ENCODE peak calls at places on chromosomes 5 and 9, in four cellular contexts. N is A549, Z is H1, A is K562. U is an unnamed sample.

GRCh38 chr5:32734822-32735378 is 23.8 kb downstream of the NPR3 start:
- DNase-seq in N (no peak), Z (no peak), A (no peak), U (no peak)

GRCh38 chr5:77239126-77239741 is 28.8 kb downstream of the PDE8B start:
- DNase-seq in N (peak; percentile 41), Z (no peak), A (no peak), U (peak; percentile 12)

GRCh38 chr5:60668715-60669304 is 31.2 kb downstream of the DEPDC1B start:
- DNase-seq in N (peak; percentile 43), Z (no peak), A (no peak), U (peak; percentile 33)

GRCh38 chr5:147966829-147967228 is 60.5 kb upstream of the C5orf46 start:
- DNase-seq in N (no peak), Z (no peak), A (no peak), U (no peak)

GRCh38 chr5:22023784-22024183 is 829.4 kb downstream of the CDH12 start:
- DNase-seq in N (no peak), Z (no peak), A (no peak), U (no peak)

GRCh38 chr5:159508344-159508743 is 178.1 kb upstream of the IL12B start:
- DNase-seq in N (no peak), Z (no peak), A (no peak), U (no peak)

GRCh38 chr5:45697211-45697610 is 1.0 kb upstream of the HCN1 start:
- DNase-seq in N (no peak), Z (no peak), A (no peak), U (no peak)

GRCh38 chr5:150001660-150002493 is 1.3 kb downstream of the HMGXB3 start:
- DNase-seq in N (peak; percentile 76), Z (no peak), A (peak; percentile 72), U (peak; percentile 77)

GRCh38 chr5:169071-169727 is 22.1 kb upstream of the LRRC14B start:
- DNase-seq in N (no peak), Z (no peak), A (no peak), U (no peak)

GRCh38 chr5:1963358-1963757 is 80.6 kb upstream of the IRX4 start:
- DNase-seq in N (no peak), Z (no peak), A (no peak), U (no peak)

GRCh38 chr9:78383130-78383529 is 86.2 kb downstream of the PSAT1 start:
- DNase-seq in N (peak; percentile 7), Z (no peak), A (peak; percentile 9), U (no peak)

GRCh38 chr5:149549461-149550266 is 1.6 kb downstream of the CSNK1A1 start:
- DNase-seq in N (peak; percentile 55), Z (no peak), A (peak; percentile 46), U (peak; percentile 86)

GRCh38 chr5:128271859-128272446 is 188.4 kb downstream of the SLC12A2 start:
- DNase-seq in N (peak; percentile 58), Z (no peak), A (peak; percentile 6), U (no peak)

GRCh38 chr9:136143215-136144001 is 24.7 kb upstream of the TMEM250 start:
- DNase-seq in N (peak; percentile 60), Z (no peak), A (peak; percentile 68), U (peak; percentile 31)

GRCh38 chr5:168357881-168358280 is 66.4 kb downstream of the WWC1 start:
- DNase-seq in N (no peak), Z (no peak), A (no peak), U (no peak)

GRCh38 chr9:89879276-89879675 is 274.5 kb downstream of the GADD45G start:
- DNase-seq in N (no peak), Z (no peak), A (no peak), U (no peak)

GRCh38 chr9:18379073-18379811 is 94.7 kb upstream of the ADAMTSL1 start:
- DNase-seq in N (peak; percentile 48), Z (peak; percentile 25), A (no peak), U (no peak)

GRCh38 chr9:114418053-114418452 is 30.3 kb upstream of the AKNA start:
- DNase-seq in N (no peak), Z (no peak), A (no peak), U (no peak)

GRCh38 chr9:81776390-81776789 is 87.0 kb upstream of the TLE1 start:
- DNase-seq in N (no peak), Z (no peak), A (no peak), U (no peak)

GRCh38 chr5:2861605-2862004 is 110.1 kb upstream of the IRX2 start:
- DNase-seq in N (no peak), Z (no peak), A (no peak), U (no peak)

GRCh38 chr5:71807909-71808308 is 88.8 kb downstream of the CARTPT start:
- DNase-seq in N (no peak), Z (no peak), A (no peak), U (no peak)

GRCh38 chr9:86098793-86099694 is at the start of gene GOLM1:
- DNase-seq in N (peak; percentile 63), Z (no peak), A (peak; percentile 32), U (no peak)

GRCh38 chr5:59845733-59846132 is 47.8 kb downstream of the PDE4D start:
- DNase-seq in N (no peak), Z (no peak), A (no peak), U (no peak)

GRCh38 chr9:2132484-2133082 is 117.4 kb downstream of the SMARCA2 start:
- DNase-seq in N (peak; percentile 27), Z (no peak), A (no peak), U (no peak)

GRCh38 chr5:72121753-72122445 is 14.6 kb downstream of the MAP1B start:
- DNase-seq in N (no peak), Z (no peak), A (no peak), U (no peak)

GRCh38 chr9:117768740-117769400 is 64.7 kb downstream of the TLR4 start:
- DNase-seq in N (no peak), Z (no peak), A (no peak), U (no peak)

GRCh38 chr9:1995084-1995483 is 20.1 kb upstream of the SMARCA2 start:
- DNase-seq in N (no peak), Z (no peak), A (no peak), U (no peak)

GRCh38 chr9:16950051-16950450 is 79.6 kb upstream of the BNC2 start:
- DNase-seq in N (no peak), Z (no peak), A (no peak), U (no peak)

GRCh38 chr5:133831506-133832224 is 136.8 kb downstream of the C5orf15 start:
- DNase-seq in N (no peak), Z (no peak), A (no peak), U (no peak)

GRCh38 chr5:6395621-6396020 is 17.3 kb upstream of the MED10 start:
- DNase-seq in N (no peak), Z (no peak), A (no peak), U (no peak)

GRCh38 chr5:179827684-179828083 is 7.0 kb downstream of the SQSTM1 start:
- DNase-seq in N (no peak), Z (no peak), A (no peak), U (no peak)

GRCh38 chr9:132588501-132589147 is 6.2 kb downstream of the BARHL1 start:
- DNase-seq in N (no peak), Z (no peak), A (no peak), U (no peak)

GRCh38 chr5:160174780-160175437 is 54.4 kb upstream of the FABP6 start:
- DNase-seq in N (no peak), Z (no peak), A (no peak), U (no peak)

DNA sequence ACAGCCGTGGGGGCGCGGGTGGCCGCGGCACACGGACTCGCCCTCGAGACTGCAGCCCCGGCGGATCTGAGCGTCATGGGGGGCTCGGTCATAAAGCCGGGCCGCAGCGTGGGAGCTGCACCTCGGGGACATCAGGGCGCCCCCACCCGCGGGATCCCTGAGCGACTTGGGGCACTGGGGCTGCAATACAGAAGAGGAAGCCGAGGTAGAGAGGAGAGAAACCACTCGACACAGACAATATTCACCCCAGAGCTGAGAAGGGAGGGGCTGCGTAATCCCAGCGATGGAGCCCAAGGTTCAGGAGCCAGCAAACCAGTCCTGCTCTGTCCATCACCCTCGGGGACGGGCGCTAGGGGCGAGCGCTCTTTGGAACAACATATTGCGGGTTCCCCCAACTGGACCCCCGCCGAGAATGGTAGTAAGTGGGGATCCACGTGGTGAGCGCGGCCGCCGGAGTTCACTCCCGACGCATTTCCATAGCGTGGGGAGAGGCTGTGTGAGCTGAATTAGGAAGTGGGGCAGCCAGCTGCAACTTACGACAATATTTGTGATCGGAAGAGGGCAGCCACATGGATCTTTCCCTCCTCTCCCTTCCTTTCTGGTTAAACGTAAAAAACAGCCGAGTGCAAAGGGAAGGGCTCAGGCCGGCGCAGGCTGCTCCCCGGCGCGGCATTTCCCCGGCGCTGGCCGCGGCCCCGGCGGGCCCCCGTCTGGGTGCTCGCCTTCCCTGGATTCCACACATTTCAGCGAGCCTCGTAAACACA is 9.9 kb downstream of the PTCH1 start:
- DNase-seq in N (peak; percentile 65), Z (no peak), A (peak; percentile 24), U (peak; percentile 47)
- TF ChIP-seq RNF2 in N (no peak), Z (peak; percentile 19), A (no peak), U (no peak)

GRCh38 chr9:596701-597100 is 244.8 kb upstream of the DMRT1 start:
- DNase-seq in N (no peak), Z (no peak), A (no peak), U (no peak)
- TF ChIP-seq RNF2 in N (no peak), Z (no peak), A (no peak), U (no peak)

DNA sequence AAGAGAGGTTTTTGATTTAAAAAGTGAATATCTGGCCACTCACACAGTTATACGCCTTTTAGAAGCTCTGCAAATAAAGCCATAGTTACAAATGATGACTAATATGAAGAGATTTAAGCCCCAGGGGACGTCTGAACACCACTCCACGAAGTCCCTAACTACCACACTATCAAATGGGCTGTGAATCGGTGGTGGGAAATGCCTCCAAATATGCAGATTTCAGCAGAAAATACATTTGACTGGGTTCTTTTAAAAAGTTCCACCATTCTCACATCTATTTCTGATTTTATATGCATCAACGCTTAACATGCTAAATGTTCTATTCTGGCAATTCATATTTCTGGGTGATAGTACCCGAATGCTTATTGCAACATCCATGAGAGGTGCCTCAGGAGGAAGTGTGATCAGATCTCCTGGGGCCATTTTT is 22.5 kb downstream of the TICAM2 start:
- DNase-seq in N (no peak), Z (no peak), A (no peak), U (no peak)
- TF ChIP-seq RNF2 in N (no peak), Z (no peak), A (no peak), U (no peak)

DNA sequence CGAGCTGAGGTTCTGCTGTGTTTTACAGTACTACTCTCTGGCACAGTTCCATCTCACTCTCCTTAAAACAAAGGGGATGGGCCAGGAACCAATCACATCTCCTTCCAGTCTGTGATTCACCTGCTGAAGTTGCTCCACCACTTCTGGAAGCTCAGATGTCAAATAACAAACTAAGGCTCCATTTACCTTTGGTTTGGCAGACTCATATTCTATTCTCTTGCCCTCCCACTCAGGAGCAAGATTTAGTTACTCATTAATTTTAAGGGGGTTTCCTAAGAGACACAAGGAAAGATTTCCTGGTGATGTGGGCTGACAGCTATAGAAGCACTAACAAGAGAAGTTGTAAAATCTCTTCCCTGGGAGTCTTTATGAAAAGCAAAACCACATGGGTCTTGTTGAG is 37.8 kb upstream of the KIF2A start:
- DNase-seq in N (peak; percentile 48), Z (no peak), A (no peak), U (peak; percentile 4)
- TF ChIP-seq RNF2 in N (no peak), Z (no peak), A (no peak), U (no peak)